ENCODE peak calls at places on chromosome 10, in ten cellular contexts. K is activated CD8-positive, alpha-beta T cell treated with anti-CD3 and anti-CD28 coated beads for 36 hours; S is GM12878; L is CD4-positive, alpha-beta T cell; H is retinal pigment epithelial cell; C is adrenal gland; E is A549; B is HCT116; M is GM20000; X is PC-3. W is an unnamed sample.

GRCh38 chr10:121036431-121036830 is 185.3 kb downstream of the WDR11 start:
- DNase-seq in M (no peak), K (no peak), B (no peak), E (no peak), C (no peak), L (no peak), X (no peak), S (no peak), H (no peak), W (no peak)

GRCh38 chr10:89151857-89152256 is 55.3 kb downstream of the CH25H start:
- DNase-seq in K (no peak), M (no peak), X (no peak), S (no peak), H (no peak), B (no peak), C (no peak), L (no peak), E (no peak), W (no peak)

GRCh38 chr10:45505336-45505735 is 131.3 kb downstream of the ALOX5 start:
- DNase-seq in K (no peak), E (no peak), H (no peak), X (no peak), S (no peak), L (no peak), M (no peak), B (no peak), C (no peak), W (no peak)

GRCh38 chr10:93566435-93567276 is at the start of gene FFAR4:
- DNase-seq in C (peak; percentile 22), B (no peak), S (no peak), X (peak; percentile 48), K (no peak), L (no peak), M (no peak), E (peak; percentile 50), H (no peak), W (no peak)

GRCh38 chr10:93059975-93060886 is at the start of gene CYP26C1:
- DNase-seq in X (no peak), S (no peak), H (no peak), B (no peak), M (peak; percentile 31), C (no peak), K (no peak), L (no peak), E (no peak), W (no peak)

GRCh38 chr10:97490592-97490991 is 7.6 kb downstream of the MMS19 start:
- DNase-seq in C (no peak), S (no peak), E (no peak), H (peak; percentile 94), L (no peak), K (no peak), X (no peak), B (no peak), M (no peak), W (no peak)

GRCh38 chr10:99532687-99533495 is at the start of gene NKX2-3:
- DNase-seq in B (no peak), K (peak; percentile 78), C (no peak), X (peak; percentile 46), E (peak; percentile 88), L (no peak), S (no peak), H (no peak), M (peak; percentile 78), W (no peak)

GRCh38 chr10:43206391-43207235 is 60.3 kb downstream of the RASGEF1A start:
- DNase-seq in C (peak; percentile 7), M (no peak), K (no peak), E (no peak), S (no peak), B (no peak), X (no peak), H (no peak), L (peak; percentile 30), W (no peak)

GRCh38 chr10:73879296-73880173 is 5.2 kb upstream of the CAMK2G start:
- DNase-seq in H (no peak), C (peak; percentile 84), E (peak; percentile 75), B (peak; percentile 81), K (peak; percentile 98), L (peak; percentile 94), S (no peak), M (peak; percentile 84), X (peak; percentile 100), W (peak; percentile 79)

GRCh38 chr10:133442967-133443924 is 10.5 kb upstream of the SCART1 start:
- DNase-seq in S (no peak), E (no peak), X (no peak), M (no peak), H (no peak), K (no peak), L (no peak), B (no peak), C (peak; percentile 12), W (no peak)

GRCh38 chr10:33422779-33423520 is 88.5 kb upstream of the NRP1 start:
- DNase-seq in M (no peak), S (no peak), L (no peak), X (no peak), H (no peak), B (no peak), E (no peak), K (no peak), C (no peak), W (peak; percentile 42)

GRCh38 chr10:48701139-48701901 is 16.6 kb downstream of the WDFY4 start:
- DNase-seq in B (no peak), X (no peak), K (no peak), E (no peak), H (no peak), L (no peak), M (no peak), S (no peak), C (no peak), W (no peak)

GRCh38 chr10:29120216-29120615 is 168.7 kb upstream of the LYZL1 start:
- DNase-seq in S (no peak), C (no peak), K (no peak), E (peak; percentile 73), X (peak; percentile 81), M (no peak), H (no peak), L (no peak), B (no peak), W (no peak)

GRCh38 chr10:78290131-78290750 is 256.6 kb downstream of the RPS24 start:
- DNase-seq in K (no peak), C (no peak), H (no peak), M (no peak), L (no peak), S (no peak), E (no peak), B (no peak), X (no peak), W (no peak)
- TF ChIP-seq CTCF in K (no peak), C (peak; percentile 23), H (no peak), M (no peak), L (no peak), S (no peak), E (no peak), B (no peak), X (peak; percentile 32), W (no peak)

GRCh38 chr10:21670391-21670790 is 136.4 kb downstream of the MLLT10 start:
- DNase-seq in S (no peak), K (no peak), H (no peak), B (no peak), E (no peak), C (no peak), X (no peak), L (no peak), M (no peak), W (no peak)

GRCh38 chr10:21673668-21674067 is 139.6 kb downstream of the MLLT10 start:
- DNase-seq in C (no peak), L (no peak), B (no peak), K (no peak), S (no peak), M (no peak), X (no peak), E (no peak), H (no peak), W (no peak)

GRCh38 chr10:21677551-21677950 is 143.5 kb downstream of the MLLT10 start:
- DNase-seq in S (no peak), C (no peak), M (no peak), E (no peak), L (no peak), B (no peak), X (no peak), H (no peak), K (no peak), W (no peak)

GRCh38 chr10:21681156-21681555 is 147.1 kb downstream of the MLLT10 start:
- DNase-seq in L (no peak), K (no peak), B (no peak), E (no peak), H (no peak), S (no peak), M (no peak), X (no peak), C (no peak), W (no peak)

DNA sequence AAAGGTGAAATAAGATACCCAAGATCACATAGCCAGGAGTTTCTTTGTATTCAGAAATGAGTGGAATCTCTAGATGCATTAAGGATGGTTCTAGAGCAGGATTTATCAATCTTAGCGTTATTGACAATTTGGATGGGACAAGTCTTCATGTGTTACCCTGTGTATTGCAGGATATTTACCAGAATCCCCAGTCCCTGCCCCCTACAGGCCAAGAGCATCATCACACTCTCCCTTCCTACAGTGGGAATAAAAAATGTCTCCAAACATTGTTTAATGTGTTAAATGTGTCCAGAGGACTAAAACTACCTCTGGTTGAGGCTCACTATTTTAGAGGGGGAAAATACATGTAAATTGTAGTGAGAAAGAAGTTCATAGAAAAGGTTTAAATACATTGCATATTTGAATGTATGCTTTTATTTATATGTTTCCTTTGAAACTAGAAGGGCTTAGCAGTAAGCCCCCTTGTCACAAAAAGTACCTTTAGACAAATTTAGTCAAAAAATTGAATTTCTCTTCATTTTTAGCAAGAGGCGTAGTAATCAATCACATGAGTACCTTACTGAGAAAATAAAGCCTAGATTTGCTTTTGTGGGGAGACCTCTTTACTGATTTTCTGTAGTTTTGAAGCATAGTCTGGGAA is 141.2 kb downstream of the MLLT10 start:
- DNase-seq in M (peak; percentile 3), C (no peak), B (peak; percentile 37), E (peak; percentile 40), K (peak; percentile 55), L (no peak), X (peak; percentile 61), S (no peak), H (no peak), W (peak; percentile 11)
- TF ChIP-seq CTCF in M (peak; percentile 66), C (peak; percentile 63), B (peak; percentile 28), E (peak; percentile 65), K (peak; percentile 75), L (peak; percentile 82), X (peak; percentile 80), S (peak; percentile 52), H (peak; percentile 83), W (peak; percentile 64)

DNA sequence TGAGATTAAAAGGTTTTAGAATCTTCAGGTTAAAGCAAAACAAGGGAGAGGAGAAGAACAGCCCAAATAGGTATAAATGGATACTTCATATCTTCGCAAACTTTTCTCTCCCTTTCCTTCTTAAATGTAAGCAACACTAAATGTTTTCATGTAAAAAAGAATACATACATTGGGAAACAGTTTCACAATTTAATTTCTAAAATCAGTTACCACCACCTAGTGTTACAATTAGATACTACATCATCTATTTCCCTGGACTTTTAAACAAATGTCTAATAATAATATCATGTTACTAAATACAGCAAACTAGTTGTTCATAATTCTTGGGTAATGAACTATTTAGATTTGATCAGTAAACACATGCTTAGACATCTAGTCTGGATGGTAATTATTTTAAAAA is 35.8 kb downstream of the MINDY3 start:
- DNase-seq in M (no peak), S (no peak), X (peak; percentile 34), B (no peak), L (no peak), C (no peak), H (no peak), E (peak; percentile 3), K (no peak), W (no peak)
- TF ChIP-seq CTCF in M (no peak), S (no peak), X (peak; percentile 52), B (peak; percentile 29), L (peak; percentile 35), C (peak; percentile 76), H (peak; percentile 26), E (peak; percentile 48), K (peak; percentile 42), W (peak; percentile 36)

GRCh38 chr10:31947144-31947926 is 18.7 kb upstream of the ARHGAP12 start:
- DNase-seq in L (no peak), X (peak; percentile 86), K (no peak), M (no peak), C (no peak), H (no peak), S (no peak), B (peak; percentile 79), E (peak; percentile 63), W (no peak)
- TF ChIP-seq CTCF in L (peak; percentile 18), X (peak; percentile 69), K (no peak), M (no peak), C (peak; percentile 68), H (peak; percentile 62), S (peak; percentile 44), B (peak; percentile 67), E (peak; percentile 81), W (peak; percentile 48)